ENCODE peak calls at places on chromosomes 2 and 18, in six cellular contexts. N is GM20000; T is adrenal gland; O is activated T-cell treated with anti-CD3 and anti-CD28 coated beads, Interleukin-2, amount 50 U/mL, for 1 hour; R is cardiac muscle cell; C is NCI-H510A treated with DMSO at 0.1 percent for 48 hours. S is an unnamed sample.

GRCh38 chr18:48749768-48750167 is 201.0 kb downstream of the SMAD7 start:
- DNase-seq in R (no peak), C (no peak), T (no peak), N (no peak), O (no peak), S (no peak)

GRCh38 chr2:234494361-234495075 is 2.4 kb downstream of the ARL4C start:
- DNase-seq in T (no peak), R (peak), C (peak), O (peak), N (no peak), S (no peak)

GRCh38 chr18:1522249-1522615 is 617.6 kb downstream of the ADCYAP1 start:
- DNase-seq in R (no peak), N (no peak), T (no peak), C (no peak), O (no peak), S (no peak)

GRCh38 chr2:172743898-172744297 is 8.3 kb downstream of the RAPGEF4 start:
- DNase-seq in C (no peak), R (no peak), N (no peak), O (no peak), T (no peak), S (no peak)

GRCh38 chr18:48927286-48928080 is 23.3 kb downstream of the SMAD7 start:
- DNase-seq in T (no peak), N (no peak), R (no peak), O (peak), C (peak), S (peak)

GRCh38 chr2:120976501-120977307 is 241.0 kb downstream of the GLI2 start:
- DNase-seq in R (no peak), T (no peak), C (no peak), O (no peak), N (no peak), S (no peak)

GRCh38 chr2:160394153-160394552 is 99.5 kb downstream of the RBMS1 start:
- DNase-seq in C (no peak), N (peak), T (no peak), O (no peak), R (no peak), S (no peak)

GRCh38 chr2:212905640-212906201 is 245.7 kb downstream of the IKZF2 start:
- DNase-seq in R (no peak), O (no peak), T (no peak), C (peak), N (no peak), S (no peak)

GRCh38 chr2:18046558-18046957 is 168.1 kb downstream of the KCNS3 start:
- DNase-seq in N (no peak), T (peak), O (no peak), C (no peak), R (no peak), S (no peak)

GRCh38 chr2:11781624-11782023 is 35.2 kb downstream of the LPIN1 start:
- DNase-seq in T (no peak), R (no peak), C (no peak), N (no peak), O (no peak), S (no peak)

GRCh38 chr2:24359701-24360049 is 661 bp downstream of the ITSN2 start:
- DNase-seq in N (no peak), C (no peak), T (peak), O (no peak), R (no peak), S (peak)

GRCh38 chr2:1405967-1406366 is 7.3 kb upstream of the TPO start:
- DNase-seq in O (no peak), N (no peak), T (no peak), R (no peak), C (no peak), S (no peak)

GRCh38 chr2:186624276-186624675 is 34.4 kb downstream of the ITGAV start:
- DNase-seq in O (no peak), T (no peak), R (no peak), N (no peak), C (no peak), S (no peak)

GRCh38 chr2:67600472-67600871 is 203.3 kb downstream of the ETAA1 start:
- DNase-seq in C (no peak), O (no peak), N (no peak), R (no peak), T (no peak), S (peak)

GRCh38 chr2:213353419-213353818 is 69.2 kb downstream of the SPAG16 start:
- DNase-seq in T (no peak), R (no peak), N (no peak), O (no peak), C (no peak), S (no peak)

GRCh38 chr2:101976887-101977286 is 14.9 kb upstream of the IL1R2 start:
- DNase-seq in T (no peak), O (no peak), N (no peak), C (no peak), R (no peak), S (no peak)

GRCh38 chr2:140892911-140893637 is 1237.7 kb downstream of the LRP1B start:
- DNase-seq in R (no peak), T (no peak), N (no peak), O (no peak), C (no peak), S (no peak)

GRCh38 chr18:32438173-32438572 is 32.5 kb downstream of the GAREM1 start:
- DNase-seq in C (no peak), T (peak), R (peak), N (no peak), O (no peak), S (no peak)

GRCh38 chr2:72561621-72562318 is 264.1 kb downstream of the EXOC6B start:
- DNase-seq in O (no peak), T (no peak), N (no peak), C (no peak), R (peak), S (no peak)

GRCh38 chr2:14616342-14616741 is 16.2 kb upstream of the LRATD1 start:
- DNase-seq in R (no peak), O (no peak), C (no peak), T (peak), N (no peak), S (no peak)

GRCh38 chr2:227848586-227848985 is 22.8 kb upstream of the DAW1 start:
- DNase-seq in R (no peak), O (no peak), C (peak), N (peak), T (no peak), S (no peak)

GRCh38 chr2:4604767-4605166 is 901.4 kb downstream of the DCDC2C start:
- DNase-seq in N (no peak), R (no peak), C (no peak), O (no peak), T (no peak), S (no peak)

GRCh38 chr2:142199073-142199472 is 68.3 kb upstream of the LRP1B start:
- DNase-seq in C (no peak), N (no peak), O (no peak), T (no peak), R (no peak), S (no peak)

GRCh38 chr2:240967681-240968621 is 30.5 kb upstream of the SNED1 start:
- DNase-seq in C (no peak), T (no peak), N (no peak), R (no peak), O (no peak), S (no peak)

GRCh38 chr2:155518094-155518493 is 814.4 kb downstream of the NR4A2 start:
- DNase-seq in R (no peak), N (no peak), O (no peak), C (no peak), T (no peak), S (no peak)

GRCh38 chr18:25287096-25287495 is 64.9 kb downstream of the ZNF521 start:
- DNase-seq in C (no peak), O (no peak), N (no peak), T (no peak), R (no peak), S (no peak)

GRCh38 chr2:238406222-238406997 is 20.3 kb upstream of the ASB1 start:
- DNase-seq in N (no peak), T (no peak), R (no peak), O (no peak), C (no peak), S (no peak)

GRCh38 chr2:211408485-211408884 is 852.1 kb downstream of the CPS1 start:
- DNase-seq in N (no peak), C (peak), O (no peak), T (no peak), R (peak), S (no peak)

GRCh38 chr2:136117909-136118818 is at the start of gene CXCR4:
- DNase-seq in N (peak), C (peak), O (peak), T (peak), R (peak), S (peak)

GRCh38 chr2:79717364-79718007 is 204.6 kb downstream of the CTNNA2 start:
- DNase-seq in N (no peak), R (peak), C (no peak), T (no peak), O (no peak), S (no peak)

GRCh38 chr2:205684871-205685313 is 2.6 kb downstream of the NRP2 start:
- DNase-seq in C (no peak), T (peak), R (peak), N (no peak), O (no peak), S (no peak)

GRCh38 chr2:160375802-160376469 is 117.7 kb downstream of the RBMS1 start:
- DNase-seq in N (no peak), C (no peak), O (no peak), T (no peak), R (no peak), S (peak)

GRCh38 chr18:34647251-34647650 is 62.8 kb upstream of the DTNA start:
- DNase-seq in C (no peak), O (no peak), R (no peak), T (no peak), N (no peak), S (peak)

GRCh38 chr18:29712785-29713184 is 1329.8 kb downstream of the DSC3 start:
- DNase-seq in C (no peak), R (no peak), O (no peak), T (no peak), N (no peak), S (no peak)

GRCh38 chr18:36544036-36544725 is 246.7 kb downstream of the FHOD3 start:
- DNase-seq in N (no peak), T (peak), O (no peak), C (peak), R (no peak), S (no peak)

GRCh38 chr2:109052922-109053321 is 63.9 kb upstream of the EDAR start:
- DNase-seq in N (no peak), C (no peak), R (no peak), O (no peak), T (no peak), S (no peak)

GRCh38 chr2:237055386-237056095 is 30.1 kb upstream of the COPS8 start:
- DNase-seq in O (no peak), C (no peak), T (no peak), R (no peak), N (no peak), S (no peak)